ENCODE peak calls at places on chromosomes 2 and 18, in nine cellular contexts. P is choroid plexus epithelial cell, E is fibroblast of mammary gland, G is right atrium auricular region, A is heart left ventricle, J is tibial artery, L is cardiac muscle cell, D is sigmoid colon, K is kidney. X is an unnamed sample.

GRCh38 chr2:71068218-71069035 is at the start of gene NAGK:
- DNase-seq in P (peak), E (peak), G (peak), A (peak), J (peak), L (peak), D (peak), K (peak), X (peak)

GRCh38 chr2:238202326-238203103 is 980 bp downstream of the ILKAP start:
- DNase-seq in P (peak), E (peak), G (no peak), A (no peak), J (no peak), L (peak), D (no peak), K (no peak), X (peak)

GRCh38 chr2:62446491-62446890 is 59.5 kb downstream of the TMEM17 start:
- DNase-seq in P (no peak), E (no peak), G (no peak), A (no peak), J (no peak), L (no peak), D (no peak), K (no peak), X (no peak)

GRCh38 chr2:65339648-65340047 is 92.8 kb downstream of the SPRED2 start:
- DNase-seq in P (no peak), E (no peak), G (no peak), A (no peak), J (no peak), L (no peak), D (no peak), K (no peak), X (no peak)

GRCh38 chr2:226838758-226839555 is 3.1 kb downstream of the RHBDD1 start:
- DNase-seq in P (no peak), E (no peak), G (no peak), A (no peak), J (no peak), L (no peak), D (no peak), K (no peak), X (no peak)

GRCh38 chr2:203396667-203397066 is 68.5 kb downstream of the ABI2 start:
- DNase-seq in P (peak), E (no peak), G (no peak), A (no peak), J (no peak), L (peak), D (no peak), K (no peak), X (no peak)

GRCh38 chr18:48942554-48943261 is 8.1 kb downstream of the SMAD7 start:
- DNase-seq in P (peak), E (peak), G (no peak), A (no peak), J (no peak), L (peak), D (no peak), K (peak), X (peak)

GRCh38 chr2:135974036-135974435 is 11.4 kb downstream of the DARS1 start:
- DNase-seq in P (no peak), E (no peak), G (no peak), A (no peak), J (no peak), L (no peak), D (no peak), K (no peak), X (no peak)

GRCh38 chr2:228642861-228643260 is 461.4 kb upstream of the SPHKAP start:
- DNase-seq in P (no peak), E (no peak), G (no peak), A (no peak), J (no peak), L (no peak), D (no peak), K (no peak), X (no peak)

GRCh38 chr2:53356291-53356905 is 411.2 kb upstream of the CHAC2 start:
- DNase-seq in P (no peak), E (no peak), G (no peak), A (no peak), J (no peak), L (no peak), D (no peak), K (peak), X (no peak)

GRCh38 chr18:2310824-2311349 is 260.4 kb downstream of the METTL4 start:
- DNase-seq in P (no peak), E (no peak), G (no peak), A (no peak), J (no peak), L (no peak), D (no peak), K (no peak), X (no peak)

GRCh38 chr2:32947076-32947483 is 327 bp downstream of the LTBP1 start:
- DNase-seq in P (peak), E (no peak), G (no peak), A (no peak), J (no peak), L (no peak), D (no peak), K (peak), X (no peak)

GRCh38 chr2:76280676-76281075 is 570.0 kb upstream of the GCFC2 start:
- DNase-seq in P (no peak), E (no peak), G (no peak), A (no peak), J (no peak), L (no peak), D (no peak), K (no peak), X (no peak)

GRCh38 chr2:239114616-239115265 is 266.9 kb downstream of the TWIST2 start:
- DNase-seq in P (peak), E (no peak), G (no peak), A (no peak), J (no peak), L (no peak), D (no peak), K (no peak), X (no peak)

GRCh38 chr2:57760448-57760847 is 286.2 kb upstream of the VRK2 start:
- DNase-seq in P (no peak), E (no peak), G (no peak), A (no peak), J (no peak), L (no peak), D (no peak), K (no peak), X (no peak)
- TF ChIP-seq CTCF in P (no peak), E (no peak), G (no peak), A (no peak), J (no peak), L (no peak), D (no peak), K (no peak), X (no peak)

DNA sequence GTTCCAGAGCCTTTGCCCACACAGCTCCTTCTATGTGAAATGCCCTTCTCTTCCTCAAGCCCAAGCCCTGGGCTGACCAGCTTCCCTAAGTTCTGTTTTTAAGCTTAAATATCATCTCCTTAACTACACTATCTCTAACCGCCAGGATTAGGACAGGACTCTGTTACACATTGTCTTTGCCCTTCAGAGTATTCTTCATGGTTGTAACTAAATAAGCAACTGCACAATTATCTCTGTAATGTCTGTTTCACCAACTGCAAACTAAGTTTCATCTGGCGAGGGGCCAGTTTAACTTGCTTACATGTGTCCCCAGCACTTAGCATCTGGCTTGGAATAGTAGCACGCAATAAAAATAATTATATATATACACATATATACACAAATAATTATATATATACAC is 1.1 kb upstream of the ERMN start:
- DNase-seq in P (no peak), E (no peak), G (no peak), A (peak), J (no peak), L (no peak), D (no peak), K (no peak), X (no peak)
- H3K4me3 ChIP-seq in P (no peak), E (no peak), G (no peak), A (no peak), J (no peak), L (no peak), D (no peak), K (no peak), X (no peak)

GRCh38 chr2:66888791-66889631 is 454.1 kb downstream of the MEIS1 start:
- DNase-seq in P (peak), E (peak), G (no peak), A (peak), J (no peak), L (no peak), D (peak), K (no peak), X (peak)
- TF ChIP-seq CTCF in P (no peak), E (no peak), G (no peak), A (no peak), J (no peak), L (no peak), D (no peak), K (no peak), X (no peak)

DNA sequence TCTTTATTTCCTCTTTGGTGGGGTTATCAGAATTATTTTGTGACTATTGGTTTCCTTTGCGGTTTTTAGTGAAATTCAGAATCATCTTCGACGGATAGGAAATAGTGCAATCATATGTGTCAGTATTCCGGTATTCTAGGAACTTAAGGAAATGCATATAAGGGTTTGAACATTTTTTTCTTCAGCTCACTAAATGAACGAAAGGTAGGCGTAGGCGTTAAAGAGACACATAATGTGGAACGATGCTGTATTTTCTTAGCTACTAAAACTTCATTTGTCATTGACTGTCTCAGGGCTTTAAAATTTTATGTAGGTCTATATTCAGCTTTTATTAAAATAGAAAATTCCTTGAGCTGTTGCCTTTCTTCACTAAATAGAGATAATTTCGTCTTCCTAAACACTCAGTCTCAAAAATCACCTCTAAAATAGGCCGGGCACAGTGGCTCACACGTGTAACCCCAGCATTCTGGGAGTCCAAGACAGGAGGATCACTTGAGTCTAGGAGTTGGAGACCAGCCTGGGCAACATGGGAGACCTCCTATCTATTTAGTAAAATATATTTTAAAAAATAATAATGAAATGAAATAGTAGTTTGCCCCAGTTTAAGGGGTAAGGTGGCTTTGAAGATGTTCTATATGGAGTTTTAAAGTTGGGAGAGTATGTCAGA is 1.5 kb upstream of the YES1 start:
- DNase-seq in P (no peak), E (no peak), G (no peak), A (no peak), J (no peak), L (no peak), D (no peak), K (no peak), X (no peak)
- H3K4me3 ChIP-seq in P (no peak), E (no peak), G (peak), A (no peak), J (no peak), L (peak), D (peak), K (peak), X (no peak)

DNA sequence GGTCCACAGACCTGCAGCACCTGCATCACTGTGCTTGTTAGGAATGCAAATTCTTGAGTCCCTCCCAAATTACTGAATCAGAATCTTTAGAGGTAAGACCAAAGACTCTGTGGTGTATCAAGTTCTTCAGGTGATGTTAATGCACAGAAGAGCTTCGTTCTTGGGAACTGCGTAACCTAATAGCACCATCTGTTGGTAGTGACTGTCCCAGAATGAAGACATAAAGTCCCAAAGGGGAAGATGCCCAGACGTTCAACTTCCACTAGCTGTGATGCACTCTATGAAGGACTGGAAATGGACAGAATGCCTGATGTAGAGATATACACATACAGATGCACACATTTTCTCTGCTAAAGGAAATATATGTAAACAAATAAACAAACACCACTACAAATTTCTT is 576.0 kb downstream of the LRP1B start:
- DNase-seq in P (peak), E (peak), G (no peak), A (no peak), J (no peak), L (peak), D (no peak), K (no peak), X (peak)
- TF ChIP-seq CTCF in P (peak), E (peak), G (peak), A (peak), J (no peak), L (peak), D (no peak), K (peak), X (peak)

DNA sequence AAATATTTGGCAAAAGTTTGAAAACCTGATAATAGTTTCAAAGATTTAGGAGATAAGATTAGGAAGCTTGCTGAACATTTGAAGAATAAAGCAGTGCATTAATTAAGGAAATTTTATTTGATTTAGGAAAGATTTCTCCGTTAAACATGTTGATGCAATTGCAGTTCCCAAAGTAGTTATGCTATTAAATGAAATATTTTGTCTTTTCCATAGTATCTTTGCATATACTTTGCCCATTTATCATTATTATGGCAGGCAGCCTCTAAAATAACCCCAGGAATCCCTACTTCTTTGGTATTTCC is 136.5 kb downstream of the MREG start:
- DNase-seq in P (no peak), E (no peak), G (no peak), A (no peak), J (no peak), L (no peak), D (no peak), K (no peak), X (no peak)
- H3K4me3 ChIP-seq in P (no peak), E (no peak), G (no peak), A (no peak), J (no peak), L (no peak), D (no peak), K (no peak), X (no peak)

DNA sequence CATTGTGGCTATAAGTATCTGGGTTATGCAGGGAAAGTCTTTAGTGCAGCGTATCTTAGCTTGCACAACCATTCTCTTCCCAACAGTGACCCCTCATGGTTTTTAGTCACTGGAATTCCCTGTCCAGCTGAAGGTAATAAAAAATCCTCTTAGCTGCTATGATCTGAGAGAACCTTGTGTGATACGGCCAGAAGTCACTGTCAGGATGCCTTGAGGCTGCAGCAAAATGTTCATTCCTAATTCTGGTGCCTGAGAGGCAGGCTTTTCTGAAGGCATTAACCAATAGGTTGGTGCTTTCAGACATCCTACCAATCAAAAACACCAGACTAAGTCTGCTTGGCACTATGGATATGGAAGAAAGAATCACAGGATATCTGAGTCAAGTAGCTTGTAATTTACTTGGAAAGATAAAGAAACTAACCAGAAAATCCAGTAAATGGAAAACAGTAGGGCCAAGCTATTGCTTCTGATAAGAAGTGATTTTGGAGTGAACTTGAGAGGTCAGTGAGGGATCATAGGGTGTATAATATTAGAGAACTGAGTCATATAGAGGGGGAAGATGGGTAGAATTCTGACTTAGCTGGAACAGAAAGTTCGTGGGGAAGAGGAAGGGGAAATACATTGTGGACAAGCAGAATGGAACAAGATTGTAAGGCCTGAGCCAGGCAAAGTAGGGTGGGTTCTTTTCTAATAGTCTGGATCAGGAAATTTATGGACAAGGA is 89.0 kb upstream of the SLC14A2 start:
- DNase-seq in P (peak), E (peak), G (no peak), A (no peak), J (peak), L (no peak), D (no peak), K (no peak), X (peak)
- TF ChIP-seq CTCF in P (peak), E (peak), G (peak), A (no peak), J (peak), L (peak), D (no peak), K (no peak), X (peak)

GRCh38 chr18:35971661-35972196 is 750 bp upstream of the RMP24 start:
- DNase-seq in P (no peak), E (no peak), G (no peak), A (no peak), J (no peak), L (no peak), D (no peak), K (no peak), X (no peak)

GRCh38 chr18:35969676-35970075 is 2.8 kb upstream of the RMP24 start:
- DNase-seq in P (no peak), E (peak), G (no peak), A (no peak), J (no peak), L (no peak), D (no peak), K (no peak), X (no peak)

GRCh38 chr18:35974181-35974580 is 1.7 kb downstream of the RMP24 start:
- DNase-seq in P (no peak), E (no peak), G (no peak), A (no peak), J (no peak), L (no peak), D (no peak), K (no peak), X (no peak)

GRCh38 chr18:35972197-35973000 is at the start of gene RMP24:
- DNase-seq in P (peak), E (peak), G (peak), A (peak), J (peak), L (peak), D (peak), K (peak), X (peak)

DNA sequence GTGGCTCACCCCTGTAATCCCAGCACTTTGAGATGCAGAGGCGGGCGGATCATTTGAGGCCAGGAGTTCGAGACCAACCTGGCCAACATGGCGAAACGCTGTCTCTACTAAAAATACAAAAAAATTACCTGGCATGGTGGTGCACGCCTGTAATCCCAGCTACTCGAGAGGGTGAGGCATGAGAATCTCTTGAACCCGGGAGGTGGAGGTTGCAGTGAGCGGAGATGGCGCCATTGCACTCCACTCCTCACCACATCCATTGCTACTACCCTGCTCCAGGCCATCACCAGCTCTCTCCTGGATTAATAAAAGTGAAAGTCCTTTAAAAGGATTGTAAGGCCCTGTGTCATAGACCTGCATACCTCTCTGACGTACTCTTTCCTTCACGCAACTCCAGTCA is 1.2 kb downstream of the RMP24 start:
- DNase-seq in P (no peak), E (no peak), G (no peak), A (no peak), J (no peak), L (no peak), D (no peak), K (no peak), X (no peak)
- H3K4me3 ChIP-seq in P (no peak), E (peak), G (no peak), A (no peak), J (peak), L (peak), D (no peak), K (peak), X (peak)

DNA sequence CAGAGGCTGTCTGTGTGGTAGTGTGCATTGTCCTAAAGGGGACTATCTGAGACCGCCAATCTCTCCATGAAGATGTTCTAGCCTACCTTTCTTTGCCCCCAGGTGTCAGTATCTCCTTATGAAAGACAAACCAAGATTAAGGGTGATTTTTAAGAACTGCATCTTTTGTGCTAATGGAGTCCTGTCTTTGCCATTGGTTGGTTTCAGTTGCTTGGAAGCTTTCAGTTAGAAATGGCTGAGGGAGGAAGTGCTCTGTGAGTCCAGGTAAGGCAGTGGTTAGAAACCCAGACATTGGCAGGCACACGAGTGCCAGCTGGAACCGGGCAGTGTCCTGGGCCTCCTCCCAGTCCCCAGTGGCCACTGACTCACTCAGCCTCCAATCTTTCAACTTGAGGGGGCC is 111.3 kb downstream of the DOCK10 start:
- DNase-seq in P (no peak), E (no peak), G (no peak), A (no peak), J (no peak), L (no peak), D (no peak), K (no peak), X (no peak)
- TF ChIP-seq CTCF in P (peak), E (peak), G (no peak), A (no peak), J (no peak), L (no peak), D (no peak), K (no peak), X (no peak)